ENCODE peak calls at places on chromosome 19, in eight cellular contexts. Y is stomach; G is fibroblast of pulmonary artery; J is fibroblast of mammary gland; I is cardiac fibroblast; H is endothelial cell; K is CD4-positive, alpha-beta T cell; L is GM20000. O is an unnamed sample.

GRCh38 chr19:49447485-49448431 is 3.9 kb downstream of the PIH1D1 start:
- DNase-seq in I (peak; percentile 41), J (peak; percentile 69), K (no peak), Y (no peak), G (peak; percentile 21), H (no peak), L (no peak), O (no peak)

GRCh38 chr19:10808937-10809655 is 26.9 kb downstream of the TMED1 start:
- DNase-seq in K (no peak), Y (peak; percentile 36), J (peak; percentile 64), L (no peak), H (no peak), G (peak; percentile 47), I (peak; percentile 60), O (no peak)

GRCh38 chr19:35991731-35992450 is 3.1 kb upstream of the SDHAF1 start:
- DNase-seq in I (peak; percentile 33), G (no peak), L (no peak), H (no peak), Y (no peak), J (no peak), K (no peak), O (no peak)

GRCh38 chr19:35903550-35904179 is 1.3 kb downstream of the HCST start:
- DNase-seq in Y (peak; percentile 77), G (peak; percentile 58), I (peak; percentile 63), K (peak; percentile 91), L (peak; percentile 74), H (peak; percentile 48), J (peak; percentile 60), O (peak; percentile 26)

GRCh38 chr19:55857149-55857548 is 20.8 kb downstream of the NLRP4 start:
- DNase-seq in H (no peak), K (no peak), L (no peak), I (no peak), Y (no peak), J (no peak), G (no peak), O (no peak)

GRCh38 chr19:19475845-19476828 is 39.2 kb downstream of the TSSK6 start:
- DNase-seq in G (peak; percentile 53), H (no peak), I (peak; percentile 54), L (no peak), K (no peak), J (no peak), Y (no peak), O (no peak)

GRCh38 chr19:9070066-9070465 is 16.8 kb upstream of the OR1M1 start:
- DNase-seq in H (no peak), I (no peak), J (no peak), K (no peak), Y (no peak), L (no peak), G (no peak), O (no peak)

GRCh38 chr19:13692096-13692495 is 72.2 kb upstream of the MRI1 start:
- DNase-seq in K (no peak), I (peak; percentile 21), J (peak; percentile 77), G (peak; percentile 16), Y (no peak), H (no peak), L (no peak), O (no peak)

GRCh38 chr19:28710278-28710677 is 502.7 kb downstream of the UQCRFS1 start:
- DNase-seq in G (peak; percentile 81), Y (no peak), L (peak; percentile 34), I (peak; percentile 77), K (no peak), J (peak; percentile 76), H (no peak), O (no peak)

GRCh38 chr19:51564791-51565190 is 6.3 kb upstream of the ZNF175 start:
- DNase-seq in Y (no peak), K (no peak), H (no peak), J (no peak), I (no peak), L (peak; percentile 40), G (no peak), O (no peak)

GRCh38 chr19:17052439-17052838 is 22.8 kb downstream of the HAUS8 start:
- DNase-seq in Y (peak; percentile 32), I (peak; percentile 72), K (no peak), G (peak; percentile 74), H (peak; percentile 58), L (no peak), J (peak; percentile 60), O (peak; percentile 69)

GRCh38 chr19:10612515-10613119 is 12.7 kb upstream of the SLC44A2 start:
- DNase-seq in K (no peak), I (peak; percentile 36), Y (peak; percentile 96), H (no peak), L (no peak), G (no peak), J (no peak), O (no peak)

GRCh38 chr19:21505459-21506393 is at the start of gene ZNF429:
- DNase-seq in I (peak; percentile 95), Y (peak; percentile 92), L (peak; percentile 93), G (peak; percentile 94), K (peak; percentile 90), H (peak; percentile 88), J (peak; percentile 91), O (peak; percentile 91)
- TF ChIP-seq CTCF in I (peak; percentile 0), Y (no peak), L (no peak), G (no peak), K (no peak), H (no peak), J (no peak), O (no peak)

GRCh38 chr19:1465191-1466016 is 13.6 kb downstream of the C19orf25 start:
- DNase-seq in G (no peak), H (no peak), Y (peak; percentile 50), K (no peak), L (peak; percentile 84), J (no peak), I (peak; percentile 59), O (peak; percentile 75)
- TF ChIP-seq CTCF in G (peak; percentile 22), H (peak; percentile 42), Y (peak; percentile 29), K (peak; percentile 24), L (peak; percentile 8), J (no peak), I (peak; percentile 49), O (peak; percentile 41)

DNA sequence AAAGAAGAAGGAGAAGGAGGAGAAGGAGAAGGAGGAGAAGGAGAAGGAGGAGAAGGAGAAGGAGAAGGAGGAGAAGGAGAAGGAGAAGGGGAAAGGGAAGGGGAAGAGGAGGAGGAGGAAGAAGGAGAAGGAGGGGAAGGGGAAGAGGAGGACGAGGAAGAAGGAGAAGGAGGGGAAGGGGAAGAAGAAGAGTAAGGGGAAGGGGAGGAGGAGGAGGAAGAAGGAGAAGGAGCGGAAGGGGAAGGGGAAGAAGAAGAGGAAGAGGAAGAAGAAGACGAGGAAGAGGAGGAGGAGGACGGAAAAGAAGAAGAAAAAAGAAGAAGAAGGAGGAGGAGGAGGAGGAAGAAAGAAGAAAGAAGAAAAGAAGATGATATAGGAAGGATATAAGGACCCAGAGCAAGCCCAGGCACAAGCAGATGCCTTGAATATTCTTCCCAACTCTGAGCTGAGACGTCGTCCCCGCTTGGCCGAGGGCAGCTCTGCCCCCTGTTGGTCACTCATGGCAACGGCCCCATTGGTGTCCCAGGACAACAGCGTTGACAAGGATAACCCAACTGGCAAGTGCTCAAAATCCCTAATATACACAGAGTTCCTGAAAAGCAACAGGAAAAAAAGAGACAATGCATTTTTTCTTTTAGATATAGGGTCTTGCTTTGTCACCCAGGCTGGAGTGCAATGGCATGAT is 30.6 kb upstream of the IGSF23 start:
- DNase-seq in H (peak; percentile 35), I (peak; percentile 38), L (no peak), K (no peak), J (peak; percentile 31), Y (no peak), G (peak; percentile 48), O (peak; percentile 48)
- TF ChIP-seq CTCF in H (peak; percentile 67), I (peak; percentile 88), L (no peak), K (no peak), J (peak; percentile 73), Y (no peak), G (peak; percentile 76), O (peak; percentile 49)

DNA sequence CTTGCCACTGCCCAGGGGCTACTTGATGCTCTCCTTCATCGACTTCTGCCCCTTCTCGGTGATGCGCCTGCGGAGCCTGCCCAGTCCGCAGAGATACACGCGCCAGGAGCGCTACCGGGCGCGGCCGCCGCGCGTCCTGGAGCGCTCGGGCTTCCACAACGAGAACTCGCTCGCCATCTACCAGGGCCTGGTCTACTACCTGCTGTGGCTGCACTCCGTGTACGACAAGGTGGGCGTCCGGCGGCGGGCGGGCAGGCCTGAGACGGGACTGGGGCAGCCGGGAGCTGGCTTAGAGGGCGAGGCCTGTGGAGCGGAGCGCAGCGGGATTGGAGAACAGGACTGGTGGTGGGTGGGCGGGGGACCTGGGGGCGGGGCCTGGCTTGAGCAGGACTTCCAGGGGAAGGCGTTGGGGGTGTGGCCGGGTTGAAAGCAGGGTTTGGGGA is 12.7 kb upstream of the PSMD8 start:
- DNase-seq in L (peak; percentile 85), K (peak; percentile 38), H (peak; percentile 77), Y (peak; percentile 77), J (peak; percentile 52), I (peak; percentile 71), G (peak; percentile 65), O (peak; percentile 90)
- TF ChIP-seq CTCF in L (no peak), K (no peak), H (no peak), Y (peak; percentile 52), J (no peak), I (peak; percentile 35), G (no peak), O (no peak)

GRCh38 chr19:279656-280055 is 11.5 kb downstream of the PLPP2 start:
- DNase-seq in K (no peak), G (no peak), L (no peak), J (no peak), H (no peak), I (no peak), Y (no peak), O (no peak)

GRCh38 chr19:281992-282391 is 9.2 kb downstream of the PLPP2 start:
- DNase-seq in G (no peak), I (no peak), Y (no peak), L (no peak), K (no peak), J (no peak), H (no peak), O (no peak)

GRCh38 chr19:281156-281853 is 9.9 kb downstream of the PLPP2 start:
- DNase-seq in Y (no peak), K (no peak), G (no peak), J (no peak), I (no peak), L (no peak), H (no peak), O (no peak)

GRCh38 chr19:279231-279630 is 12.0 kb downstream of the PLPP2 start:
- DNase-seq in L (no peak), K (no peak), G (no peak), J (no peak), H (no peak), Y (no peak), I (no peak), O (no peak)

GRCh38 chr19:280541-281007 is 10.6 kb downstream of the PLPP2 start:
- DNase-seq in H (no peak), K (no peak), L (no peak), I (no peak), G (no peak), J (no peak), Y (no peak), O (peak; percentile 34)
- TF ChIP-seq CTCF in H (no peak), K (no peak), L (no peak), I (no peak), G (no peak), J (no peak), Y (no peak), O (no peak)

DNA sequence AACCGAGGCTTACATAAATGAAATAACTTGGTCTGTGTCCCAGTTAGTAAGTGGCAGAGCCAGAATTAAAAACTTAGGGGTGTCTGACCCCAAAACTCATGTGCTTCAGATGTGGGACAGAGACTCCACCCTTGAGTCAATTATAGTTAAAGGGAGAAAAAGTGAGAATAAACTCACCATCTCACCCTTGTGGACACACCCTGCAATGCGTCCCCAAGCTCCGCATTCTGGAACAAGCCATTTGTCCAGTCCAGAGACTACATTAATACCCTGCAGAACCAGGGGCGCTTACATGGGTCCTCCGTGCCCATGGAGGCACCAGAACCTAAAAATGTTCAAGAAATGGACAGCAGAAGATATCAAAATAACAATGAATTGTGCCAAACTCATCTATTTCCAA is 207.0 kb upstream of the ZNF507 start:
- DNase-seq in K (no peak), G (no peak), I (no peak), Y (no peak), L (no peak), J (no peak), H (no peak), O (no peak)
- TF ChIP-seq CTCF in K (no peak), G (no peak), I (no peak), Y (no peak), L (no peak), J (no peak), H (peak; percentile 41), O (peak; percentile 28)

O was measured in glutamatergic neuron.